ENCODE peak calls at places on chromosomes 3 and 15, in seven cellular contexts. D is NB4; Z is skeletal muscle cell; V is AG10803; W is effector memory CD8-positive, alpha-beta T cell; L is HL-60; O is Daoy. E is an unnamed sample.

GRCh38 chr15:82878325-82878724 is 68.9 kb downstream of the WHAMM start:
- DNase-seq in D (no peak), Z (no peak), V (no peak), W (no peak), L (no peak), O (no peak), E (no peak)

GRCh38 chr3:52210550-52211046 is 12.6 kb downstream of the ALAS1 start:
- DNase-seq in D (peak; percentile 94), Z (peak; percentile 33), V (peak; percentile 43), W (no peak), L (peak; percentile 95), O (no peak), E (peak; percentile 19)

GRCh38 chr15:67296188-67296587 is 41.6 kb downstream of the IQCH start:
- DNase-seq in D (no peak), Z (no peak), V (no peak), W (no peak), L (no peak), O (no peak), E (no peak)

GRCh38 chr15:94793641-94794040 is 562.3 kb downstream of the MCTP2 start:
- DNase-seq in D (no peak), Z (peak; percentile 7), V (no peak), W (no peak), L (no peak), O (peak; percentile 93), E (no peak)

GRCh38 chr15:37791693-37792092 is 142.7 kb upstream of the TMCO5A start:
- DNase-seq in D (no peak), Z (no peak), V (no peak), W (no peak), L (no peak), O (no peak), E (no peak)

GRCh38 chr3:13167829-13168228 is 94.6 kb upstream of the IQSEC1 start:
- DNase-seq in D (no peak), Z (no peak), V (no peak), W (no peak), L (no peak), O (no peak), E (no peak)

GRCh38 chr3:159762238-159762637 is 226.4 kb upstream of the IL12A start:
- DNase-seq in D (no peak), Z (no peak), V (peak; percentile 83), W (no peak), L (no peak), O (peak; percentile 61), E (no peak)

GRCh38 chr3:143998266-143998665 is 26.6 kb downstream of the DIPK2A start:
- DNase-seq in D (peak; percentile 87), Z (no peak), V (peak; percentile 28), W (no peak), L (peak; percentile 3), O (peak; percentile 67), E (no peak)

GRCh38 chr3:183253364-183253960 is 409 bp downstream of the B3GNT5 start:
- DNase-seq in D (peak; percentile 67), Z (no peak), V (peak; percentile 28), W (peak; percentile 25), L (peak; percentile 52), O (peak; percentile 61), E (no peak)

GRCh38 chr3:132626955-132627354 is 29.9 kb downstream of the ACKR4 start:
- DNase-seq in D (no peak), Z (no peak), V (no peak), W (no peak), L (no peak), O (no peak), E (no peak)

GRCh38 chr15:92651877-92652575 is 3.5 kb downstream of the FAM174B start:
- DNase-seq in D (no peak), Z (no peak), V (no peak), W (no peak), L (no peak), O (no peak), E (no peak)

GRCh38 chr3:141537866-141538265 is 51.0 kb downstream of the RASA2 start:
- DNase-seq in D (no peak), Z (no peak), V (no peak), W (no peak), L (no peak), O (no peak), E (no peak)

E was measured in AG04449.